ENCODE peak calls at places on chromosomes 7 and 10, in four cellular contexts. E is nephron progenitor cell, H is kidney glomerular epithelial cell, U is memory B cell. N is an unnamed sample.
A peak's percentile ranks its signal among the peaks of the same experiment; 100 is the strongest.

GRCh38 chr10:58438340-58438739 is 53.1 kb downstream of the TFAM start:
- DNase-seq in E (no peak), H (peak; percentile 90), U (no peak), N (no peak)

GRCh38 chr10:69332278-69333010 is 54.1 kb downstream of the HK1 start:
- DNase-seq in E (no peak), H (no peak), U (no peak), N (no peak)

GRCh38 chr10:104925232-104925851 is 284.3 kb downstream of the SORCS3 start:
- DNase-seq in E (peak; percentile 60), H (peak; percentile 36), U (no peak), N (no peak)

GRCh38 chr7:113831509-113831908 is 87.3 kb downstream of the PPP1R3A start:
- DNase-seq in E (no peak), H (peak; percentile 53), U (no peak), N (no peak)

GRCh38 chr10:133216776-133217175 is 13.2 kb upstream of the UTF1 start:
- DNase-seq in E (no peak), H (no peak), U (no peak), N (no peak)

GRCh38 chr10:72828294-72828693 is 65.2 kb upstream of the OIT3 start:
- DNase-seq in E (no peak), H (no peak), U (no peak), N (no peak)

GRCh38 chr10:6416892-6417512 is 163.1 kb downstream of the PRKCQ start:
- DNase-seq in E (peak; percentile 27), H (peak; percentile 36), U (no peak), N (no peak)

GRCh38 chr10:97520978-97521761 is 22.4 kb downstream of the UBTD1 start:
- DNase-seq in E (no peak), H (no peak), U (no peak), N (no peak)

GRCh38 chr10:96370575-96371157 is 11.9 kb upstream of the OPALIN start:
- DNase-seq in E (peak; percentile 71), H (peak; percentile 7), U (peak; percentile 59), N (peak; percentile 52)

GRCh38 chr7:39720586-39720985 is 97.2 kb downstream of the RALA start:
- DNase-seq in E (no peak), H (no peak), U (no peak), N (no peak)

GRCh38 chr10:80290474-80291220 is 1.2 kb upstream of the MAT1A start:
- DNase-seq in E (no peak), H (peak; percentile 14), U (no peak), N (no peak)

GRCh38 chr10:69844698-69845097 is 43.0 kb downstream of the COL13A1 start:
- DNase-seq in E (no peak), H (no peak), U (no peak), N (no peak)

GRCh38 chr7:77351539-77352004 is 64.6 kb downstream of the GSAP start:
- DNase-seq in E (no peak), H (no peak), U (peak; percentile 20), N (peak; percentile 24)

GRCh38 chr7:102891693-102892261 is 21.0 kb upstream of the LRRC17 start:
- DNase-seq in E (no peak), H (peak; percentile 30), U (no peak), N (no peak)

GRCh38 chr10:122112625-122113160 is 123.7 kb downstream of the TACC2 start:
- DNase-seq in E (peak; percentile 83), H (peak; percentile 89), U (no peak), N (no peak)

GRCh38 chr7:148954766-148955165 is 70.7 kb upstream of the EZH2 start:
- DNase-seq in E (no peak), H (no peak), U (no peak), N (no peak)

GRCh38 chr10:3264178-3264867 is 91.7 kb upstream of the PITRM1 start:
- DNase-seq in E (no peak), H (no peak), U (no peak), N (no peak)

GRCh38 chr7:107119376-107120100 is 49.3 kb upstream of the HBP1 start:
- DNase-seq in E (no peak), H (peak; percentile 8), U (no peak), N (no peak)

GRCh38 chr10:77698267-77698932 is 60.8 kb upstream of the KCNMA1 start:
- DNase-seq in E (no peak), H (no peak), U (no peak), N (no peak)

GRCh38 chr10:72334832-72335393 is 19.8 kb downstream of the DNAJB12 start:
- DNase-seq in E (no peak), H (peak; percentile 87), U (peak; percentile 66), N (peak; percentile 85)

GRCh38 chr10:12971001-12971788 is 30.3 kb downstream of the CCDC3 start:
- DNase-seq in E (no peak), H (no peak), U (no peak), N (no peak)

GRCh38 chr7:134991469-134992339 is 5.4 kb downstream of the AGBL3 start:
- DNase-seq in E (no peak), H (peak; percentile 59), U (no peak), N (no peak)

GRCh38 chr7:1318661-1319060 is 86.0 kb downstream of the UNCX start:
- DNase-seq in E (no peak), H (no peak), U (no peak), N (no peak)

GRCh38 chr7:74092964-74093339 is 9.3 kb downstream of the LIMK1 start:
- DNase-seq in E (no peak), H (no peak), U (no peak), N (peak; percentile 80)

GRCh38 chr7:45874408-45875131 is 1.7 kb upstream of the CCDC201 start:
- DNase-seq in E (no peak), H (peak; percentile 73), U (no peak), N (no peak)

GRCh38 chr7:2444476-2444875 is 31.7 kb downstream of the GRIFIN start:
- DNase-seq in E (no peak), H (no peak), U (no peak), N (no peak)

GRCh38 chr10:91418417-91418816 is 8.3 kb downstream of the HECTD2 start:
- DNase-seq in E (no peak), H (no peak), U (no peak), N (no peak)

GRCh38 chr7:157549612-157550299 is 213.0 kb downstream of the DNAJB6 start:
- DNase-seq in E (no peak), H (no peak), U (no peak), N (no peak)

GRCh38 chr7:46450871-46451270 is 529.8 kb upstream of the IGFBP3 start:
- DNase-seq in E (no peak), H (no peak), U (no peak), N (no peak)